ENCODE peak calls at places on chromosomes 16 and 17, in four cellular contexts. J, G, T and W are unnamed samples.

GRCh38 chr16:56956076-56956475 is 5.7 kb upstream of the CETP start:
- DNase-seq in J (no peak), G (no peak), T (no peak), W (no peak)

GRCh38 chr17:74288785-74289184 is 14.8 kb downstream of the DNAI2 start:
- DNase-seq in J (no peak), G (no peak), T (no peak), W (no peak)

GRCh38 chr17:82678265-82678891 is 20.1 kb downstream of the RAB40B start:
- DNase-seq in J (no peak), G (no peak), T (no peak), W (no peak)

GRCh38 chr17:35022536-35023063 is 40.9 kb downstream of the RFFL start:
- DNase-seq in J (peak; percentile 66), G (peak; percentile 89), T (peak; percentile 93), W (peak; percentile 73)

GRCh38 chr16:1812732-1813163 is 13.9 kb downstream of the HAGH start:
- DNase-seq in J (peak; percentile 59), G (peak; percentile 57), T (no peak), W (peak; percentile 80)

GRCh38 chr17:2393954-2394749 is 6.7 kb downstream of the MNT start:
- DNase-seq in J (no peak), G (no peak), T (no peak), W (no peak)

GRCh38 chr16:88539261-88539651 is 30.9 kb upstream of the ZC3H18 start:
- DNase-seq in J (no peak), G (no peak), T (no peak), W (no peak)

GRCh38 chr16:27549607-27549856 is 181 bp downstream of the GTF3C1 start:
- DNase-seq in J (no peak), G (no peak), T (no peak), W (no peak)

GRCh38 chr17:74833501-74834361 is 26.0 kb downstream of the GRIN2C start:
- DNase-seq in J (no peak), G (peak; percentile 18), T (peak; percentile 72), W (no peak)

GRCh38 chr16:10868562-10869469 is 8.2 kb upstream of the CIITA start:
- DNase-seq in J (no peak), G (no peak), T (no peak), W (peak; percentile 88)

GRCh38 chr17:81537343-81537855 is 9.2 kb downstream of the FSCN2 start:
- DNase-seq in J (peak; percentile 49), G (no peak), T (no peak), W (peak; percentile 81)